ENCODE peak calls at places on chromosomes 5 and 9, in nine cellular contexts. N is GM23248, J is fibroblast of lung, A is astrocyte, V is Karpas-422, W is colonic mucosa, T is kidney, D is IMR-90, R is neural progenitor cell. Q is an unnamed sample. For H3K4me1 and H3K9me3, the result is how much of the 10 kb centered on the place peaks cover.

GRCh38 chr5:9408964-9409363 is 136.9 kb downstream of the SEMA5A start:
- DNase-seq in J (no peak), R (no peak), N (no peak), D (no peak), V (no peak), A (no peak), W (no peak), T (no peak), Q (no peak)

GRCh38 chr5:83718195-83718825 is 2.3 kb downstream of the HAPLN1 start:
- DNase-seq in J (peak), W (peak), T (no peak), V (peak), A (peak), R (peak), N (peak), D (peak), Q (peak)

GRCh38 chr9:101434990-101435389 is 584 bp downstream of the ALDOB start:
- DNase-seq in A (no peak), W (no peak), N (no peak), T (no peak), V (no peak), J (no peak), R (no peak), D (no peak), Q (no peak)

GRCh38 chr5:137146402-137146889 is 352.7 kb downstream of the SPOCK1 start:
- DNase-seq in W (no peak), R (no peak), J (peak), A (peak), T (no peak), V (peak), N (peak), D (peak), Q (no peak)

GRCh38 chr5:157212307-157212706 is 31.7 kb downstream of the ITK start:
- DNase-seq in D (no peak), R (no peak), V (peak), A (no peak), W (no peak), J (no peak), T (no peak), N (no peak), Q (no peak)

GRCh38 chr9:1328341-1328740 is 278.2 kb downstream of the DMRT2 start:
- DNase-seq in T (no peak), W (no peak), D (no peak), J (no peak), N (no peak), V (no peak), A (no peak), R (no peak), Q (no peak)

GRCh38 chr5:43037929-43038510 is 2.1 kb downstream of the ANXA2R start:
- DNase-seq in J (peak), T (no peak), W (peak), V (no peak), N (peak), R (peak), A (peak), D (peak), Q (peak)

GRCh38 chr9:91921371-91921770 is 28.7 kb downstream of the ROR2 start:
- DNase-seq in T (no peak), D (no peak), N (no peak), V (no peak), W (no peak), R (no peak), A (no peak), J (no peak), Q (peak)

GRCh38 chr5:53430618-53431252 is 49.7 kb upstream of the FST start:
- DNase-seq in V (peak), W (no peak), D (peak), N (peak), R (peak), J (peak), A (peak), T (no peak), Q (no peak)

GRCh38 chr9:137724818-137725240 is 106.0 kb downstream of the EHMT1 start:
- DNase-seq in T (peak), A (no peak), W (no peak), D (no peak), J (no peak), V (no peak), N (no peak), R (no peak), Q (no peak)

GRCh38 chr9:96515629-96516470 is 65.9 kb downstream of the HABP4 start:
- DNase-seq in T (no peak), R (no peak), D (peak), W (no peak), V (no peak), A (peak), N (peak), J (peak), Q (no peak)

GRCh38 chr5:5291357-5291756 is 131.1 kb upstream of the ICE1 start:
- DNase-seq in A (peak), R (no peak), T (peak), V (no peak), N (no peak), J (peak), W (no peak), D (no peak), Q (no peak)

GRCh38 chr5:154422298-154422697 is 23.5 kb upstream of the SAP30L start:
- DNase-seq in A (no peak), V (no peak), D (no peak), N (no peak), J (no peak), T (no peak), W (no peak), R (no peak), Q (no peak)

GRCh38 chr5:132180134-132180745 is 47.4 kb downstream of the P4HA2 start:
- DNase-seq in N (peak), W (peak), V (peak), D (peak), T (no peak), J (peak), A (peak), R (peak), Q (peak)

GRCh38 chr9:27453860-27454553 is 70.1 kb upstream of the IFNK start:
- DNase-seq in R (no peak), V (no peak), T (no peak), J (no peak), N (no peak), W (no peak), D (no peak), A (no peak), Q (no peak)

GRCh38 chr5:151144275-151144674 is 13.3 kb downstream of the ANXA6 start:
- DNase-seq in W (no peak), J (no peak), T (no peak), N (no peak), D (no peak), A (no peak), V (no peak), R (no peak), Q (no peak)

GRCh38 chr9:121780177-121780576 is 128.7 kb downstream of the DAB2IP start:
- DNase-seq in T (peak), N (no peak), W (no peak), R (no peak), A (no peak), V (no peak), D (no peak), J (no peak), Q (no peak)

GRCh38 chr5:168620807-168621206 is 41.6 kb upstream of the PANK3 start:
- DNase-seq in V (no peak), N (no peak), W (no peak), A (no peak), D (no peak), J (no peak), R (no peak), T (no peak), Q (no peak)

GRCh38 chr5:133371371-133372155 is 240.8 kb downstream of the FSTL4 start:
- DNase-seq in R (no peak), A (no peak), V (no peak), T (no peak), J (no peak), N (no peak), D (no peak), W (no peak), Q (peak)

GRCh38 chr5:167716376-167716775 is 575.1 kb upstream of the WWC1 start:
- DNase-seq in D (peak), T (no peak), W (no peak), A (peak), J (peak), V (no peak), R (no peak), N (peak), Q (no peak)

GRCh38 chr5:68661237-68661636 is 432.6 kb upstream of the SLC30A5 start:
- DNase-seq in A (no peak), T (no peak), V (peak), R (peak), W (peak), N (peak), J (no peak), D (peak), Q (peak)

GRCh38 chr9:90458485-90458884 is 184.1 kb downstream of the DIRAS2 start:
- DNase-seq in R (peak), W (peak), D (no peak), A (no peak), N (no peak), T (no peak), V (no peak), J (no peak), Q (peak)

GRCh38 chr9:87343816-87344438 is 153.7 kb upstream of the DAPK1 start:
- DNase-seq in V (no peak), W (no peak), D (no peak), J (peak), R (no peak), T (no peak), A (peak), N (peak), Q (no peak)

GRCh38 chr5:91339053-91339710 is 43.9 kb downstream of the ARRDC3 start:
- DNase-seq in D (peak), T (no peak), N (peak), R (peak), V (no peak), A (peak), W (no peak), J (peak), Q (no peak)

GRCh38 chr5:95808686-95809413 is 13.7 kb downstream of the GLRX start:
- DNase-seq in T (peak), A (no peak), D (peak), N (peak), W (peak), V (peak), R (no peak), J (no peak), Q (peak)

GRCh38 chr5:143922718-143923117 is 110.8 kb downstream of the HMHB1 start:
- DNase-seq in J (peak), T (no peak), V (no peak), A (peak), D (peak), N (peak), W (no peak), R (no peak), Q (no peak)

GRCh38 chr9:18768951-18769622 is 263.9 kb downstream of the SAXO1 start:
- DNase-seq in D (no peak), J (no peak), N (no peak), W (no peak), T (no peak), V (no peak), R (no peak), A (no peak), Q (no peak)

GRCh38 chr5:83742089-83742488 is 21.4 kb upstream of the HAPLN1 start:
- DNase-seq in W (no peak), D (no peak), V (no peak), R (no peak), A (no peak), J (no peak), N (no peak), T (no peak), Q (no peak)

GRCh38 chr5:146507428-146507827 is 8.6 kb downstream of the GPR151 start:
- DNase-seq in A (no peak), R (no peak), W (no peak), J (no peak), V (no peak), D (no peak), N (no peak), T (no peak), Q (no peak)

GRCh38 chr9:135608294-135608998 is 30.9 kb downstream of the GLT6D1 start:
- DNase-seq in J (no peak), D (no peak), T (no peak), V (no peak), N (no peak), A (no peak), W (peak), R (no peak), Q (no peak)

GRCh38 chr9:74499770-74500583 is 2.8 kb downstream of the RORB start:
- DNase-seq in W (no peak), D (no peak), T (peak), N (no peak), V (no peak), A (peak), R (peak), J (peak), Q (peak)

GRCh38 chr9:130029591-130029990 is 13.4 kb downstream of the FNBP1 start:
- DNase-seq in D (no peak), J (no peak), V (no peak), R (no peak), T (no peak), A (no peak), N (no peak), W (no peak), Q (no peak)

GRCh38 chr5:61171479-61171878 is 9.2 kb upstream of the SMIM15 start:
- DNase-seq in A (no peak), V (no peak), J (no peak), D (no peak), N (no peak), R (no peak), T (no peak), W (no peak), Q (no peak)

GRCh38 chr9:124762633-124763032 is 8.5 kb downstream of the NR6A1 start:
- DNase-seq in J (no peak), T (no peak), W (no peak), D (no peak), R (no peak), A (no peak), V (peak), N (no peak), Q (no peak)
- H3K9ac ChIP-seq in J (no peak), T (no peak), W (no peak), D (no peak), R (no peak), A (no peak), V (no peak), N (no peak), Q (no peak)

DNA sequence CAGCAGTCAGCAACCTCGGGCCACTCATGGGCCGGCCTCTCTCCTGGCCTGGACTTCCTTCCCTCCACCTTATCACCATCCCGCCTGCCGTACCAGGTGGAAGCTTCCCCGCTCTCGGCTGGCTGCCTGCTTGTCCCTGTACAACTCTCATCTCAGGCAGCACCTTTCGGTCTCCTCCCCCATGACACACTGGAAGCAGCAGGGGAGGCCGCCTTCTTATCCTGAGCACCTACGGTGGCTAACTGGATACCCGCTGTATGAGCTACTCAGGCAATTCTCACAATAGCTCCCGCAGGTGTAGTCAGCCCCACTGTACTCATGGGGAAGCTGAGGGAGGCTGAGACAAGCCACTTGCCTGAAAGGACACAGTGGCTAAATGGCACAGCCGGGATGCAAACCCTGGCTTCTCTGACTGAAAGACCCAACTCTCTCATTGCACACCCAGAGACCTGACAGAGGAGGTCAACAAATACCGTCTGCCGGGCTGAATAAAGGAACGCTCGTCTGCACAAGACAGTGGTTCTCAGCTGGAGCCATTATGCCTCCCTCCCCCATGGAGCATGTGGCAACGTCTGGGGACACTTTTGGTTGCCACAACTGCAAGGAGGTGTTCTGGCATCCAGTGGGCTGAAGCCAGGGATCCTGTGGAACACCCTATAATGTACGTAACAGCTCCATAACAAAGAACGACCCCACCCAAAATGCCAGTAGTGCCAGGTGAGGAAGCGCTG is 9.6 kb downstream of the STK10 start:
- DNase-seq in R (peak), J (no peak), D (no peak), W (no peak), V (no peak), N (no peak), A (no peak), T (no peak), Q (no peak)
- H3K4me1 ChIP-seq in R (under half), J (under half), D (under half), W (under half), V (under half), N (under half), A (under half), T (under half), Q (under half)

GRCh38 chr5:174301848-174302625 is 256.5 kb downstream of the NSG2 start:
- DNase-seq in J (no peak), D (no peak), N (no peak), R (no peak), T (no peak), V (no peak), W (no peak), A (no peak), Q (peak)
- H3K9me3 ChIP-seq in J (under half), D (under half), N (under half), R (under half), T (under half), V (under half), W (under half), A (under half), Q (under half)

GRCh38 chr5:178115136-178115834 is 2.0 kb downstream of the N4BP3 start:
- DNase-seq in A (no peak), V (no peak), T (peak), R (peak), W (no peak), J (no peak), N (no peak), D (no peak), Q (peak)
- H3K9ac ChIP-seq in A (no peak), V (no peak), T (peak), R (peak), W (peak), J (no peak), N (no peak), D (no peak), Q (peak)

DNA sequence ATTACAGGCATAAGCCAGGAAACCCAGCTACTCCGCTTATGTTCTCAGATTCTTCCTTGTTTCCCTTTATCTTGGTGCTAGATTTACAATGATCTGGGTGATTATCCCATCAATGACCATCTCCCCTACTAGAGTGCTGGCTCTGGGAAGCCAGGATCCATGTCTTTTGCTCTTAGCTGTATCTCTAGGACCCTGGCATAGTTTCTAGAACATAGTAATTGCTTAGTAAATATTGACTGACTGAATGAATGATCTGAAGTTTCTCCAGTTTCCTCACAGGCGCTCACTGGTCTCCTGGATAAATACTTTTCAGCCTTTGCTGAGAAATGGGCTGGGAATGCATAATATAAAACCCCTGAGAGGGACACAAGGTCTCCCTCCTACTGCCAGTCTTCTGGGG is 60.0 kb upstream of the KLF9 start:
- DNase-seq in D (no peak), J (no peak), A (no peak), V (no peak), T (no peak), N (no peak), R (no peak), W (no peak), Q (no peak)
- H3K4me1 ChIP-seq in D (under half), J (under half), A (under half), V (under half), T (under half), N (under half), R (under half), W (under half), Q (under half)

GRCh38 chr5:180935203-180935602 is 36.2 kb downstream of the BTNL8 start:
- DNase-seq in R (no peak), V (no peak), J (no peak), D (no peak), T (no peak), A (no peak), W (no peak), N (no peak), Q (no peak)
- H3K9me3 ChIP-seq in R (under half), V (under half), J (under half), D (under half), T (under half), A (under half), W (under half), N (under half), Q (under half)

GRCh38 chr5:140391312-140391711 is 10.3 kb upstream of the ANKHD1 start:
- DNase-seq in T (no peak), J (no peak), D (no peak), V (no peak), R (no peak), W (no peak), A (no peak), N (peak), Q (no peak)
- H3K9ac ChIP-seq in T (no peak), J (no peak), D (no peak), V (no peak), R (no peak), W (no peak), A (no peak), N (no peak), Q (no peak)

GRCh38 chr9:125752070-125752628 is 5.0 kb downstream of the PBX3 start:
- DNase-seq in T (no peak), A (no peak), W (no peak), R (peak), V (no peak), J (peak), N (no peak), D (no peak), Q (no peak)
- H3K4me1 ChIP-seq in T (under half), A (under half), W (under half), R (half or more), V (under half), J (under half), N (under half), D (under half), Q (under half)

DNA sequence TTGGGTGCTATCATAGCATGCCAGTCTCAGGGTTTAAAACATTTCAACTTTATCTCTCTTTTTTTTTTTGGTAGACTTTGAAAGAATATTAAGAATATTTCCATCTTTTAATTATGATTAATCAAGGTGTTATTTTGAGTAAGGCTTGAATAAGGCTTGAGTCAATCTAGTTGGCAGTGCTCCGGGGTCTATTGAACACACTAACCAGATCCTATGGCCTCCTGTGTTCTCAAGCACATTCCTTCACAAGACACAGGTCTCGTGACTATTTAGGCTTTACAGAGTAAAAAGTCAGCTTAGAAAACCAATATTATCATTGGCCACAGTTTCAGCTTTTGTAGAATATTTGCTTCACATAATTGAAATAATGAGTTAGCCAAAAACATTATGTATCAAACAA is 151.2 kb downstream of the ARHGEF28 start:
- DNase-seq in T (no peak), W (no peak), D (peak), R (no peak), N (no peak), A (no peak), V (no peak), J (no peak), Q (no peak)
- H3K9me3 ChIP-seq in T (under half), W (under half), D (under half), R (under half), N (under half), A (under half), V (under half), J (under half), Q (under half)

Q was measured in endodermal cell.